ENCODE peak calls at places on chromosomes 2 and 18, in nine cellular contexts. O is H9, M is neural progenitor cell, N is osteoblast, E is PC-9, B is IMR-90, S is astrocyte, Z is endothelial cell of umbilical vein, G is GM12878. U is an unnamed sample. For H3K9me3 and H4K20me1, the result is how much of the 10 kb centered on the place peaks cover.

GRCh38 chr2:240233891-240234502 is 93.5 kb upstream of the OTOS start:
- DNase-seq in M (no peak), S (no peak), G (no peak), O (no peak), B (no peak), Z (no peak), E (no peak), N (no peak), U (no peak)

GRCh38 chr2:85326406-85326945 is 1.3 kb downstream of the TGOLN2 start:
- DNase-seq in B (peak), O (no peak), E (no peak), Z (peak), M (no peak), G (no peak), N (no peak), S (no peak), U (no peak)

GRCh38 chr2:47062721-47063120 is 92.4 kb downstream of the STPG4 start:
- DNase-seq in Z (no peak), G (no peak), B (no peak), O (no peak), M (no peak), N (peak), E (no peak), S (no peak), U (no peak)

GRCh38 chr18:74722237-74722636 is 124.6 kb downstream of the ZNF407 start:
- DNase-seq in N (peak), S (peak), M (no peak), G (no peak), Z (peak), E (no peak), O (no peak), B (peak), U (no peak)

GRCh38 chr2:219289537-219290361 is 10.6 kb downstream of the DNAJB2 start:
- DNase-seq in G (no peak), B (peak), N (peak), M (no peak), O (no peak), E (no peak), S (peak), Z (peak), U (peak)

GRCh38 chr18:76450912-76451421 is 44.1 kb downstream of the ZNF516 start:
- DNase-seq in B (peak), N (peak), G (peak), S (peak), E (no peak), Z (peak), M (peak), O (peak), U (peak)

GRCh38 chr2:65991332-65991731 is 443.6 kb upstream of the MEIS1 start:
- DNase-seq in M (no peak), G (no peak), S (no peak), N (no peak), E (no peak), B (no peak), O (no peak), Z (no peak), U (peak)

GRCh38 chr18:23311346-23312103 is 141.6 kb upstream of the RIOK3 start:
- DNase-seq in N (peak), O (no peak), G (no peak), B (peak), M (no peak), S (peak), Z (peak), E (no peak), U (peak)

GRCh38 chr18:73615506-73615905 is 532.1 kb downstream of the FBXO15 start:
- DNase-seq in E (no peak), O (no peak), S (peak), B (no peak), Z (no peak), N (no peak), M (no peak), G (no peak), U (no peak)

GRCh38 chr2:120052597-120052996 is 39.7 kb downstream of the EPB41L5 start:
- DNase-seq in B (peak), N (no peak), Z (no peak), S (peak), M (no peak), O (no peak), G (no peak), E (peak), U (no peak)
- H3K9me3 ChIP-seq in B (under half), N (under half), Z (under half), S (under half), M (under half), O (under half), G (under half), E (under half), U (under half)

GRCh38 chr2:62205554-62205953 is 9.6 kb downstream of the B3GNT2 start:
- DNase-seq in S (no peak), M (no peak), G (no peak), Z (no peak), E (no peak), B (no peak), O (no peak), N (no peak), U (no peak)
- H4K20me1 ChIP-seq in S (half or more), M (half or more), G (half or more), Z (under half), E (half or more), B (under half), O (under half), N (under half), U (half or more)

GRCh38 chr2:157751462-157752058 is 122.9 kb upstream of the ACVR1C start:
- DNase-seq in S (peak), B (peak), M (peak), O (peak), E (no peak), G (peak), Z (no peak), N (no peak), U (no peak)
- TF ChIP-seq CTCF in S (no peak), B (no peak), M (peak), O (peak), E (no peak), G (peak), Z (no peak), N (no peak), U (no peak)

DNA sequence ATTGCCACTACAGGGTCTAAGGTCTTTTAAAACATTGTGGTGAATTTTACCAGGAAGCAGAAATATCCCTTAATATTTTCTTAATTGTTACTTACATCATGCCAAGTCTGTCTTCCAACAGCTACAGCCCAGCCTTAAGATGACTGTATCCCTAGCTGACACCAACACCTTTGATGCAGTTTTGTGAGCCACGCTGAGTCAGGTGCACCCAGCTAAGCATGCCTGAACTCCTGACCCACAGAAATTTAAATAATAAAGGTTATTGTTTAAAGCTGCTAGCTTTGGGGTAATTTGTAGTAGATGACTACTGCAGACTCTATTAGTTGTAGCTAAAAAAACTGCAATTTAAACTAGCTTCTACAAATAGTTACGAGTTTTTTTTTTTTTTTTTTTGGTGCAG is 1757.9 kb upstream of the LRRTM1 start:
- DNase-seq in O (no peak), G (no peak), Z (no peak), N (no peak), B (no peak), E (no peak), S (no peak), M (peak), U (no peak)
- H3K9me3 ChIP-seq in O (under half), G (under half), Z (under half), N (under half), B (under half), E (under half), S (under half), M (under half), U (under half)

GRCh38 chr2:152376385-152376784 is 41.4 kb downstream of the FMNL2 start:
- DNase-seq in B (no peak), S (no peak), E (no peak), M (no peak), G (no peak), O (no peak), Z (no peak), N (no peak), U (peak)

GRCh38 chr2:152379089-152379488 is 44.1 kb downstream of the FMNL2 start:
- DNase-seq in S (no peak), Z (no peak), E (no peak), O (no peak), B (no peak), N (no peak), G (no peak), M (no peak), U (no peak)

GRCh38 chr2:152376968-152377367 is 42.0 kb downstream of the FMNL2 start:
- DNase-seq in S (no peak), E (no peak), Z (peak), G (no peak), N (no peak), B (no peak), M (no peak), O (no peak), U (no peak)

GRCh38 chr2:152372438-152372984 is 37.5 kb downstream of the FMNL2 start:
- DNase-seq in M (no peak), Z (no peak), B (no peak), O (no peak), N (no peak), S (no peak), G (no peak), E (no peak), U (no peak)

DNA sequence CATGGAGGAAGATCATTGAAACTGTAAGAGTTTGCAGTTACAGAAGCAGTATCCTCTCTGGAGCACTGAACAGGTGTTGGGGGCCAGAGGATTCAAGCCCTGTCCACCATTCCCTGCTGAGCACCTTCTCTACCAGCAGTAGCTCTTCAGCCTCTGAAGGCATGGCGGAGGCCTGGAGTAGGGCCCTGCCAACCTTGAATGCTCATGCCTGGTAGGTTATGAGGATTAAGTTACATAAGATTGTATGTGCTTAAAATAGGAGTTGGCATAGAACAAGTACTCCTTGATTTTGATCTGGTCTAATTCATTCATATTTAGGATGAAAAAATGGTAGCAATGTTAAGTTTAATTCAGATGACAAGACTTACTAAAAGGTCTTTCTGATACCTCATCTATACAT is 40.2 kb downstream of the FMNL2 start:
- DNase-seq in Z (no peak), O (no peak), M (no peak), G (no peak), B (no peak), S (no peak), N (no peak), E (no peak), U (no peak)
- H4K20me1 ChIP-seq in Z (under half), O (under half), M (half or more), G (under half), B (under half), S (half or more), N (under half), E (under half), U (under half)

DNA sequence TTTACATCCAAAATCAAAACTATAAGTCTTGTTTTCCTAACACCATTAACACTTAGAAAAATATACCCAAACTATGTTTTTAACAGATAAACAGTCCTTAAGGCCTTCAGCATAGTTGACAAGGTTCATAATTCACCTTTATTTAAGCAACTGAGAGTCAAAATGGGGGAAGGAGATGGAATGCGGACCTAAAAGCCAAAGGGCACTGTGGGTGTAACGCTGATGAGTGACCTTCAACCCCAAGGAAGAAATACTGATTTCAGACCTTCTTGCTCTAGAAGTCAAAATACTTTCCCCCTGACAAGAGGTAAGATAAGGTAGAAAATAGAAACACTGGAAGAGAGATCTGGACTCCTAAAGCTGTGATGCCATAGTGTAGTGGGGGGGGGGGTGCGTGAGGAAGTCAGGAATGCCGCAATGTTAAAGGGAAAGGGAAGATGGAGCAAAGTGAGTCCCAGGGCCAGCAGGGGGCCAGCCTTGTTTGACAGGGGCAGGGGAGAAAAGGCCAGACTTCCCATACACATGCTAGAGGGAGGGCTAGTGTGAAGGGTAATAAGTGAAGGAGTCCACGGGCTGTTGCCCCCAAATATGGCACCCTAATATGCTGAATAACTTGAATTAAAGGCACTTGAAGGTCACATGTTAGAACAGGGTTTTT is 31.4 kb downstream of the CCDC93 start:
- DNase-seq in M (peak), N (no peak), S (no peak), G (no peak), E (no peak), O (peak), B (no peak), Z (no peak), U (no peak)
- TF ChIP-seq CTCF in M (no peak), N (no peak), S (peak), G (no peak), E (no peak), O (no peak), B (no peak), Z (no peak), U (no peak)

DNA sequence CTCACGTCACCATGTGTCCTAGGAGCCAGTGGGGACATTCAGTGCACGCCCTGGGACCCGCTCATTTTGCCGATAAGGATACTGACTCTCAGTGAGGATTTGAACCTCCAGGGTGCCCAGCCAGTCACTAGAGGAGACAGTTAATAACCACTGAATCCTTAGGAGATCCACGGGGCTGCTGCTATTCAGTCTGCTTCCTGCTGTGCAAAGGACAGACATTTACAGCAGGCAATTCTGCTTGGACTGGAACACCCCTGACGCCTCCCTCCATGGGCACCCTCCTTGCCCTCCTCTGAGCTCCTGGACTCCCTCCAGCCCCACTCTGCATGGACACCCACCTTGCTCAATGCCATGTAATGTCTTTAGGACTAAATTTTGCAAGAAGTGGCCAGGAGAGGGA is 265.5 kb downstream of the EIPR1 start:
- DNase-seq in O (no peak), S (no peak), N (no peak), M (no peak), E (no peak), B (no peak), Z (no peak), G (no peak), U (no peak)
- H3K9me3 ChIP-seq in O (under half), S (under half), N (under half), M (under half), E (under half), B (under half), Z (under half), G (under half), U (under half)

GRCh38 chr2:121547646-121548045 is 17.0 kb downstream of the RNU4ATAC start:
- DNase-seq in N (no peak), E (no peak), M (no peak), B (no peak), S (no peak), Z (no peak), G (peak), O (no peak), U (no peak)
- H4K20me1 ChIP-seq in N (under half), E (under half), M (under half), B (under half), S (half or more), Z (under half), G (under half), O (under half), U (under half)

U was measured in hepatocyte.